ENCODE peak calls at places on chromosomes 5 and 9, in six cellular contexts. O, R, D, I, Y and Z are unnamed samples.

GRCh38 chr5:104513194-104513602 is 950.6 kb upstream of the NUDT12 start:
- DNase-seq in O (peak; percentile 85), R (no peak), D (no peak), I (no peak), Y (no peak), Z (no peak)

GRCh38 chr9:71549023-71549422 is 219.3 kb downstream of the CEMIP2 start:
- DNase-seq in O (no peak), R (no peak), D (no peak), I (no peak), Y (no peak), Z (no peak)

GRCh38 chr9:110994771-110995241 is 43.5 kb downstream of the LPAR1 start:
- DNase-seq in O (no peak), R (no peak), D (no peak), I (no peak), Y (no peak), Z (no peak)

GRCh38 chr5:138210985-138211384 is 2.1 kb downstream of the CDC23 start:
- DNase-seq in O (no peak), R (no peak), D (no peak), I (no peak), Y (no peak), Z (no peak)

GRCh38 chr5:132773601-132774355 is 3.3 kb downstream of the SEPTIN8 start:
- DNase-seq in O (no peak), R (no peak), D (no peak), I (no peak), Y (no peak), Z (no peak)

GRCh38 chr5:16265141-16265540 is 85.5 kb upstream of the MARCHF11 start:
- DNase-seq in O (peak; percentile 54), R (no peak), D (no peak), I (no peak), Y (no peak), Z (no peak)

GRCh38 chr5:167489202-167489601 is 802.2 kb upstream of the WWC1 start:
- DNase-seq in O (peak; percentile 72), R (no peak), D (no peak), I (no peak), Y (no peak), Z (no peak)

GRCh38 chr5:124007675-124008398 is 495.9 kb downstream of the CSNK1G3 start:
- DNase-seq in O (no peak), R (no peak), D (no peak), I (no peak), Y (no peak), Z (no peak)

GRCh38 chr9:85269811-85270210 is 471.9 kb downstream of the AGTPBP1 start:
- DNase-seq in O (no peak), R (no peak), D (no peak), I (no peak), Y (no peak), Z (no peak)

GRCh38 chr5:3153226-3153858 is 401.9 kb upstream of the IRX2 start:
- DNase-seq in O (no peak), R (no peak), D (no peak), I (no peak), Y (no peak), Z (no peak)

GRCh38 chr5:169084775-169085566 is 216.0 kb downstream of the SLIT3 start:
- DNase-seq in O (no peak), R (no peak), D (no peak), I (no peak), Y (no peak), Z (no peak)

GRCh38 chr5:176532795-176533194 is 4.4 kb downstream of the RNF44 start:
- DNase-seq in O (no peak), R (no peak), D (no peak), I (no peak), Y (no peak), Z (no peak)

GRCh38 chr5:110105692-110106091 is 416.0 kb downstream of the MAN2A1 start:
- DNase-seq in O (peak; percentile 15), R (no peak), D (no peak), I (no peak), Y (no peak), Z (no peak)

GRCh38 chr9:33718987-33719386 is 76.4 kb upstream of the PRSS3 start:
- DNase-seq in O (peak; percentile 85), R (peak; percentile 15), D (no peak), I (no peak), Y (no peak), Z (no peak)

GRCh38 chr9:132609829-132610228 is 27.4 kb downstream of the BARHL1 start:
- DNase-seq in O (peak; percentile 95), R (no peak), D (no peak), I (no peak), Y (no peak), Z (no peak)

GRCh38 chr9:223167-223566 is 8.5 kb downstream of the DOCK8 start:
- DNase-seq in O (no peak), R (no peak), D (no peak), I (no peak), Y (no peak), Z (no peak)

GRCh38 chr5:146463446-146463845 is 16.3 kb downstream of the TCERG1 start:
- DNase-seq in O (no peak), R (no peak), D (no peak), I (no peak), Y (no peak), Z (no peak)

GRCh38 chr5:61604626-61605025 is 272.6 kb downstream of the ZSWIM6 start:
- DNase-seq in O (no peak), R (no peak), D (no peak), I (no peak), Y (no peak), Z (no peak)

GRCh38 chr9:132894343-132894742 is 15.6 kb downstream of the SPACA9 start:
- DNase-seq in O (no peak), R (no peak), D (no peak), I (no peak), Y (no peak), Z (no peak)

GRCh38 chr9:90105793-90106192 is 501.0 kb downstream of the GADD45G start:
- DNase-seq in O (no peak), R (no peak), D (no peak), I (no peak), Y (no peak), Z (no peak)